ENCODE peak calls at places on chromosomes 6 and 20, in eight cellular contexts. O is CD8-positive, alpha-beta T cell; X is naive thymus-derived CD4-positive, alpha-beta T cell; R is RPMI7951; A is NAMALWA; B is stimulated activated CD4-positive, alpha-beta T cell treated with anti-CD3 and anti-CD28 coated beads, Interleukin-2, amount 100 ng/mL, for 4 hours; U is activated naive CD4-positive, alpha-beta T cell; K is NCI-H1105. G is an unnamed sample.

GRCh38 chr20:11431613-11432012 is 486.1 kb upstream of the BTBD3 start:
- DNase-seq in O (no peak), X (no peak), R (peak; percentile 52), A (no peak), B (no peak), U (no peak), K (no peak), G (no peak)

GRCh38 chr20:64109831-64110391 is 2.5 kb upstream of the NPBWR2 start:
- DNase-seq in O (peak; percentile 3), X (no peak), R (no peak), A (no peak), B (no peak), U (no peak), K (no peak), G (no peak)

GRCh38 chr6:35382015-35382414 is 39.7 kb downstream of the PPARD start:
- DNase-seq in O (no peak), X (no peak), R (no peak), A (no peak), B (no peak), U (no peak), K (no peak), G (no peak)

GRCh38 chr6:20402181-20403079 is 751 bp downstream of the E2F3 start:
- DNase-seq in O (peak; percentile 30), X (peak; percentile 44), R (peak; percentile 53), A (peak; percentile 70), B (peak; percentile 22), U (peak; percentile 37), K (peak; percentile 19), G (peak; percentile 52)

GRCh38 chr6:10681795-10682194 is 12.6 kb downstream of the C6orf52 start:
- DNase-seq in O (no peak), X (no peak), R (no peak), A (no peak), B (no peak), U (no peak), K (no peak), G (no peak)

GRCh38 chr20:62824476-62825287 is 7.8 kb downstream of the COL9A3 start:
- DNase-seq in O (no peak), X (peak; percentile 59), R (no peak), A (peak; percentile 82), B (peak; percentile 22), U (no peak), K (peak; percentile 64), G (peak; percentile 9)

GRCh38 chr6:89290401-89291155 is 24.5 kb downstream of the GABRR2 start:
- DNase-seq in O (no peak), X (no peak), R (no peak), A (no peak), B (no peak), U (no peak), K (no peak), G (peak; percentile 2)

GRCh38 chr6:53947780-53948179 is 153.0 kb downstream of the LRRC1 start:
- DNase-seq in O (no peak), X (no peak), R (no peak), A (no peak), B (no peak), U (no peak), K (no peak), G (no peak)

GRCh38 chr6:85418059-85418458 is 31.8 kb upstream of the NT5E start:
- DNase-seq in O (no peak), X (no peak), R (peak; percentile 85), A (no peak), B (no peak), U (no peak), K (no peak), G (no peak)

GRCh38 chr20:41411458-41411857 is 44.8 kb upstream of the EMILIN3 start:
- DNase-seq in O (no peak), X (no peak), R (peak; percentile 54), A (peak; percentile 63), B (no peak), U (no peak), K (no peak), G (peak; percentile 53)

GRCh38 chr20:41425180-41425884 is 58.7 kb upstream of the EMILIN3 start:
- DNase-seq in O (no peak), X (no peak), R (peak; percentile 16), A (no peak), B (no peak), U (no peak), K (no peak), G (no peak)

GRCh38 chr6:17448165-17448564 is 54.8 kb downstream of the CAP2 start:
- DNase-seq in O (no peak), X (no peak), R (peak; percentile 11), A (no peak), B (no peak), U (no peak), K (no peak), G (no peak)

GRCh38 chr6:107511410-107512070 is 21.6 kb downstream of the SOBP start:
- DNase-seq in O (no peak), X (no peak), R (peak; percentile 15), A (no peak), B (no peak), U (no peak), K (no peak), G (no peak)

GRCh38 chr6:4466260-4466659 is 309.9 kb upstream of the CDYL start:
- DNase-seq in O (no peak), X (no peak), R (peak; percentile 80), A (no peak), B (no peak), U (no peak), K (peak; percentile 12), G (no peak)

GRCh38 chr6:131858765-131859490 is 51.1 kb downstream of the ENPP1 start:
- DNase-seq in O (no peak), X (no peak), R (peak; percentile 78), A (no peak), B (no peak), U (no peak), K (no peak), G (no peak)

GRCh38 chr6:14711056-14711703 is 534.7 kb upstream of the JARID2 start:
- DNase-seq in O (no peak), X (peak; percentile 24), R (peak; percentile 97), A (peak; percentile 66), B (peak; percentile 36), U (no peak), K (peak; percentile 13), G (peak; percentile 89)

GRCh38 chr6:104003803-104004516 is 855.8 kb downstream of the HACE1 start:
- DNase-seq in O (no peak), X (no peak), R (no peak), A (peak; percentile 20), B (no peak), U (no peak), K (no peak), G (no peak)

GRCh38 chr6:105184921-105185320 is 5.1 kb upstream of the POPDC3 start:
- DNase-seq in O (no peak), X (no peak), R (peak; percentile 16), A (peak; percentile 5), B (no peak), U (no peak), K (no peak), G (no peak)

GRCh38 chr6:167293088-167293589 is 2.0 kb downstream of the UNC93A start:
- DNase-seq in O (no peak), X (no peak), R (no peak), A (no peak), B (no peak), U (no peak), K (no peak), G (no peak)

GRCh38 chr6:5450073-5450472 is 188.8 kb downstream of the FARS2 start:
- DNase-seq in O (no peak), X (no peak), R (no peak), A (no peak), B (no peak), U (no peak), K (no peak), G (no peak)

GRCh38 chr20:34415079-34415478 is 52.0 kb downstream of the ITCH start:
- DNase-seq in O (no peak), X (no peak), R (no peak), A (peak; percentile 76), B (no peak), U (no peak), K (no peak), G (peak; percentile 85)

GRCh38 chr20:36472656-36473071 is 68.7 kb upstream of the MYL9 start:
- DNase-seq in O (peak; percentile 26), X (no peak), R (no peak), A (no peak), B (no peak), U (no peak), K (no peak), G (no peak)

GRCh38 chr20:31485450-31486339 is 10.6 kb downstream of the REM1 start:
- DNase-seq in O (no peak), X (no peak), R (peak; percentile 74), A (no peak), B (no peak), U (no peak), K (no peak), G (no peak)

GRCh38 chr6:11428895-11429294 is 108.7 kb upstream of the TMEM170B start:
- DNase-seq in O (no peak), X (no peak), R (peak; percentile 89), A (peak; percentile 30), B (no peak), U (no peak), K (no peak), G (peak; percentile 89)

GRCh38 chr6:165729307-165729936 is 66.4 kb upstream of the PDE10A start:
- DNase-seq in O (no peak), X (no peak), R (peak; percentile 10), A (peak; percentile 56), B (no peak), U (no peak), K (peak; percentile 58), G (no peak)

GRCh38 chr6:110053395-110054240 is 75.5 kb downstream of the GPR6 start:
- DNase-seq in O (no peak), X (no peak), R (peak; percentile 51), A (peak; percentile 37), B (no peak), U (no peak), K (peak; percentile 55), G (peak; percentile 31)

GRCh38 chr6:144263786-144264185 is 21.3 kb upstream of the UTRN start:
- DNase-seq in O (no peak), X (no peak), R (peak; percentile 13), A (no peak), B (no peak), U (no peak), K (no peak), G (no peak)

GRCh38 chr6:4607026-4607704 is 169.0 kb upstream of the CDYL start:
- DNase-seq in O (no peak), X (no peak), R (peak; percentile 97), A (no peak), B (no peak), U (no peak), K (no peak), G (peak; percentile 40)

GRCh38 chr6:159879829-159880228 is 11.0 kb upstream of the MAS1 start:
- DNase-seq in O (no peak), X (no peak), R (no peak), A (no peak), B (no peak), U (no peak), K (no peak), G (no peak)

GRCh38 chr6:84280030-84280429 is 52.6 kb upstream of the CEP162 start:
- DNase-seq in O (no peak), X (no peak), R (peak; percentile 60), A (no peak), B (no peak), U (no peak), K (no peak), G (no peak)

GRCh38 chr20:50308513-50309279 is 118.1 kb downstream of the CEBPB start:
- DNase-seq in O (no peak), X (no peak), R (peak; percentile 100), A (no peak), B (no peak), U (no peak), K (no peak), G (peak; percentile 45)

GRCh38 chr6:84605308-84605707 is 159.1 kb downstream of the TBX18 start:
- DNase-seq in O (no peak), X (no peak), R (no peak), A (no peak), B (no peak), U (no peak), K (no peak), G (no peak)

GRCh38 chr6:54886932-54887584 is 40.5 kb downstream of the FAM83B start:
- DNase-seq in O (no peak), X (no peak), R (no peak), A (no peak), B (no peak), U (no peak), K (no peak), G (no peak)

GRCh38 chr6:15754035-15754705 is 91.3 kb upstream of the DTNBP1 start:
- DNase-seq in O (no peak), X (no peak), R (peak; percentile 68), A (no peak), B (no peak), U (no peak), K (no peak), G (peak; percentile 7)